ENCODE peak calls at places on chromosomes 3 and 15, in four cellular contexts. J is MM.1S, Y is fibroblast of lung, E is endothelial cell of umbilical vein. P is an unnamed sample. For H3K79me2, the result is how much of the 10 kb centered on the place peaks cover.

GRCh38 chr3:178385280-178385952 is 150.8 kb upstream of the KCNMB2 start:
- DNase-seq in E (peak), Y (peak), J (peak), P (peak)

GRCh38 chr3:157175678-157176077 is 15.7 kb upstream of the CCNL1 start:
- DNase-seq in Y (peak), J (peak), E (no peak), P (peak)

GRCh38 chr15:72353266-72353665 is 22.5 kb downstream of the HEXA start:
- DNase-seq in E (no peak), J (no peak), Y (peak), P (no peak)

GRCh38 chr3:179005213-179005612 is 66.4 kb downstream of the ZMAT3 start:
- DNase-seq in Y (no peak), J (no peak), E (no peak), P (no peak)

GRCh38 chr15:26115229-26115943 is 252.3 kb upstream of the ATP10A start:
- DNase-seq in J (no peak), E (no peak), Y (no peak), P (no peak)

GRCh38 chr3:14482271-14482721 is 57.8 kb downstream of the GRIP2 start:
- DNase-seq in E (peak), Y (no peak), J (no peak), P (no peak)

GRCh38 chr15:69531302-69532027 is 78.8 kb downstream of the RPLP1 start:
- DNase-seq in J (no peak), Y (no peak), E (no peak), P (no peak)

GRCh38 chr15:67783303-67783702 is 42.0 kb upstream of the SKOR1 start:
- DNase-seq in J (peak), E (no peak), Y (no peak), P (no peak)

GRCh38 chr3:31710123-31710841 is 177.6 kb downstream of the STT3B start:
- DNase-seq in J (no peak), E (no peak), Y (no peak), P (no peak)

GRCh38 chr3:152444029-152444641 is 175.4 kb downstream of the MBNL1 start:
- DNase-seq in E (peak), Y (peak), J (peak), P (peak)

GRCh38 chr3:191143224-191143623 is 55.8 kb upstream of the OSTN start:
- DNase-seq in E (peak), Y (no peak), J (no peak), P (no peak)

GRCh38 chr15:91915576-91915975 is 62.1 kb downstream of the SLCO3A1 start:
- DNase-seq in Y (no peak), J (no peak), E (no peak), P (no peak)

GRCh38 chr3:12879191-12879815 is 37.9 kb upstream of the RPL32 start:
- DNase-seq in J (no peak), E (no peak), Y (no peak), P (no peak)

GRCh38 chr3:52820741-52821140 is 9.7 kb downstream of the ITIH4 start:
- DNase-seq in E (peak), Y (no peak), J (no peak), P (peak)

GRCh38 chr15:31361764-31362120 is 35.1 kb downstream of the KLF13 start:
- DNase-seq in Y (peak), E (no peak), J (no peak), P (no peak)

GRCh38 chr15:92430067-92430435 is 36.4 kb downstream of the ST8SIA2 start:
- DNase-seq in J (no peak), Y (no peak), E (no peak), P (no peak)

GRCh38 chr15:60373745-60374144 is 24.0 kb downstream of the ANXA2 start:
- DNase-seq in E (no peak), J (no peak), Y (no peak), P (no peak)

GRCh38 chr15:60375255-60375809 is 22.5 kb downstream of the ANXA2 start:
- DNase-seq in J (no peak), Y (no peak), E (no peak), P (no peak)

GRCh38 chr15:60374209-60374608 is 23.6 kb downstream of the ANXA2 start:
- DNase-seq in Y (no peak), J (no peak), E (no peak), P (no peak)

GRCh38 chr15:60374628-60375081 is 23.1 kb downstream of the ANXA2 start:
- DNase-seq in Y (peak), E (peak), J (no peak), P (peak)

GRCh38 chr15:60376677-60377095 is 21.1 kb downstream of the ANXA2 start:
- DNase-seq in J (no peak), E (no peak), Y (no peak), P (no peak)
- H3K79me2 ChIP-seq in J (under half), E (half or more), Y (half or more), P (half or more)

GRCh38 chr3:46926447-46926846 is 48.9 kb downstream of the PTH1R start:
- DNase-seq in J (no peak), Y (no peak), E (no peak), P (no peak)

GRCh38 chr3:46926871-46927717 is 49.5 kb downstream of the CCDC12 start:
- DNase-seq in E (peak), J (peak), Y (no peak), P (peak)

GRCh38 chr3:46927718-46928073 is 48.8 kb downstream of the CCDC12 start:
- DNase-seq in Y (no peak), J (no peak), E (no peak), P (no peak)

GRCh38 chr3:46929324-46929723 is 47.2 kb downstream of the CCDC12 start:
- DNase-seq in J (no peak), Y (no peak), E (no peak), P (no peak)

GRCh38 chr3:46928297-46928696 is 48.2 kb downstream of the CCDC12 start:
- DNase-seq in Y (no peak), J (peak), E (no peak), P (no peak)
- H3K27ac ChIP-seq in Y (no peak), J (no peak), E (no peak), P (no peak)

GRCh38 chr3:185734725-185735096 is 90.1 kb downstream of the IGF2BP2 start:
- DNase-seq in J (no peak), E (peak), Y (no peak), P (no peak)

GRCh38 chr3:185733980-185734724 is 90.7 kb downstream of the IGF2BP2 start:
- DNase-seq in Y (peak), J (peak), E (peak), P (peak)

GRCh38 chr3:185737740-185738680 is 86.8 kb downstream of the IGF2BP2 start:
- DNase-seq in J (no peak), Y (no peak), E (peak), P (no peak)

GRCh38 chr3:185739264-185739701 is 85.6 kb downstream of the IGF2BP2 start:
- DNase-seq in E (no peak), J (no peak), Y (no peak), P (peak)

DNA sequence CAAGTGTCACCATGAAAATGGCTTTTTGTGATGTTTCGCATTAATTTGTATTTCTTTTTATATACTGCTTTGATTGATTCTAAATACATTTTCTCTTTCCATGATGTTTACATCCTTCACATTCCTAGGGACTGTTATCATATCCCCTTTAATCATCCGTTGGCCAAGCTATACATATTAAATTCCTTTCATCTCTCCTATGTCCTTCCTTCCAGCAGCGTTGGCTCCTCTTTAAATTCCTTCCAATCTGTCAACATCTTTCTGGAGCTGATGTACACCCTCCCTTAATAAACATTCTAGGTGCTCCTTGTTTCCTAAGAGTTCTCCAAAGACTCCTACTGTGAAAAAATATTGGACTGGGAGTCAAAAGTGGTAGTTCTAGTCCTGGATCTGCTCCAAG is 87.8 kb downstream of the IGF2BP2 start:
- DNase-seq in E (peak), Y (peak), J (no peak), P (no peak)
- H3K79me2 ChIP-seq in E (half or more), Y (half or more), J (under half), P (half or more)

GRCh38 chr15:45572627-45573026 is 14.6 kb upstream of the BLOC1S6 start:
- DNase-seq in Y (no peak), J (no peak), E (no peak), P (no peak)
- H3K27ac ChIP-seq in Y (no peak), J (no peak), E (no peak), P (no peak)

DNA sequence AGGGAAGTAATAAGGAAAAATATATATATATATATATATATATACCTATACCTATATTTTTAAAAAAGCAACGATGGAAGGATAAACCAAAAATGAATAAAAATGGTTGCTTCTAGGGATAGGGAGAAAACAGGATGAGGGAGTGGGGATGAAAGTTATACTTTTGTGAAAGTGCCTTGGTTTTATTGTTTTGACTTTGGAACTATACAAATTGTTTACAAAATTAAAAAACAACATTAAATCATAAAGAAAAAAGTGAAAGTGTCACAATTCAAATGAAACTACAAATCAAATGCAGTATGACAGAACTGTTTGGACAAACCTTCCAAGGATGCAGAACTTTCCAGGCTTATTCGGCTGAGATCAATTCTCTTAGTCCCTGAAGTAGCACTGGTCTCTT is 54.4 kb downstream of the SLC24A1 start:
- DNase-seq in J (no peak), E (no peak), Y (no peak), P (no peak)
- H3K79me2 ChIP-seq in J (under half), E (under half), Y (under half), P (under half)

GRCh38 chr3:109337393-109337792 is at the start of gene DPPA4:
- DNase-seq in E (no peak), J (no peak), Y (no peak), P (no peak)
- H3K27ac ChIP-seq in E (no peak), J (no peak), Y (no peak), P (peak)

DNA sequence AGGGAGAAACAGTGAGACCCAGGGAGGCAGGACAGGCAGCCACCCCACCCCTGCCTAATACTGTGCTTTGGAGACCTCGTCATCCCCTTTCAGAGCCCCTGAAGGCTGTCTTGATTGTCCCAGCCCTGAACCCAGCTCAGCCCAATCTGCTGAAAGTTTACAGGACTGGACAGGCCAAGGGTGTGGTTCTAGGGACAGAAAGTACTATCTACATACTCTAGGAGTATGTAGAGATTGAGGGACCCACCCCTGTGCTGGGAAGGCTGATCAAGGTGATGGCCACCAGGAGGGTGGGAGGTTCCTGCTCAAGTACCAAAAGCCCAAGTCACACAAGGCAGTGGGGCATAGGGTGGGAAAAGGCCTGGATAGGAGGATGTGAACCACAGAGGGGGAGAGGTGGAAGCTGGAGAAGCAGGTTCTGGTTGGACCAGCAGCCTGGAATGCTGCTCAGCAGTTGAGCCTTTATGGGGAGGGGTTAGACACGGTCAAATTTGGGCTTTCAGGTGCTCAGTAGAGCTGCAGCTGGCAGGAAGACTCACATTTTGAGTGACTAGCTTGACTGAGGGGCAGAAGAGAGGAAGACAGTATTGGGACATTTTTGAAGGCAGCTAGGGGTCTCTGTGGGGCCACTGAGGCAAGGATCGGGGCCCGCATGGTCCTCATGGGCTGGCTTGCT is 6.7 kb downstream of the NBEAL2 start:
- DNase-seq in E (no peak), J (no peak), Y (no peak), P (no peak)
- H3K79me2 ChIP-seq in E (under half), J (half or more), Y (under half), P (under half)